ENCODE peak calls at places on chromosome 2, in five cellular contexts. B is left lung, V is PC-3, I is thyroid gland, F is Peyer's patch. P is an unnamed sample.

GRCh38 chr2:135225781-135226180 is 173.7 kb downstream of the RAB3GAP1 start:
- DNase-seq in B (no peak), V (no peak), I (no peak), F (no peak), P (no peak)

GRCh38 chr2:118973542-118973951 is 31.6 kb downstream of the MARCO start:
- DNase-seq in B (no peak), V (peak; percentile 22), I (no peak), F (no peak), P (no peak)

GRCh38 chr2:95158891-95159619 is 593 bp downstream of the ZNF514 start:
- DNase-seq in B (peak; percentile 85), V (peak; percentile 13), I (peak; percentile 48), F (peak; percentile 67), P (peak; percentile 55)

GRCh38 chr2:69017080-69017479 is 4.1 kb downstream of the ANTXR1 start:
- DNase-seq in B (no peak), V (peak; percentile 23), I (no peak), F (no peak), P (no peak)

GRCh38 chr2:231297108-231297908 is 98.2 kb upstream of the B3GNT7 start:
- DNase-seq in B (peak; percentile 83), V (peak; percentile 68), I (peak; percentile 41), F (peak; percentile 80), P (peak; percentile 62)

GRCh38 chr2:170307988-170308387 is 130.0 kb downstream of the MYO3B start:
- DNase-seq in B (no peak), V (no peak), I (no peak), F (no peak), P (no peak)

GRCh38 chr2:176832086-176832485 is 380.5 kb upstream of the HNRNPA3 start:
- DNase-seq in B (no peak), V (no peak), I (no peak), F (no peak), P (no peak)

GRCh38 chr2:12501469-12502147 is 215.1 kb upstream of the TRIB2 start:
- DNase-seq in B (no peak), V (peak; percentile 27), I (peak; percentile 23), F (peak; percentile 82), P (no peak)

GRCh38 chr2:181074457-181074856 is 94.1 kb downstream of the UBE2E3 start:
- DNase-seq in B (no peak), V (no peak), I (no peak), F (no peak), P (no peak)

GRCh38 chr2:219171231-219171651 is 1.4 kb upstream of the SLC23A3 start:
- DNase-seq in B (no peak), V (peak; percentile 75), I (peak; percentile 43), F (peak; percentile 69), P (peak; percentile 47)

GRCh38 chr2:178152033-178152432 is 39.8 kb downstream of the RBM45 start:
- DNase-seq in B (no peak), V (no peak), I (no peak), F (no peak), P (no peak)

GRCh38 chr2:112958428-112959108 is 19.2 kb upstream of the IL36G start:
- DNase-seq in B (no peak), V (peak; percentile 69), I (peak; percentile 33), F (peak; percentile 58), P (peak; percentile 28)

GRCh38 chr2:96260404-96261260 is 5.2 kb downstream of the TMEM127 start:
- DNase-seq in B (peak; percentile 82), V (peak; percentile 91), I (peak; percentile 68), F (peak; percentile 86), P (peak; percentile 91)

GRCh38 chr2:223306371-223306770 is 254.4 kb downstream of the KCNE4 start:
- DNase-seq in B (no peak), V (peak; percentile 25), I (no peak), F (no peak), P (peak; percentile 42)

GRCh38 chr2:222761888-222762287 is 90.4 kb downstream of the MOGAT1 start:
- DNase-seq in B (no peak), V (no peak), I (no peak), F (no peak), P (no peak)

GRCh38 chr2:35929551-35929950 is 426.0 kb upstream of the CRIM1 start:
- DNase-seq in B (no peak), V (no peak), I (no peak), F (no peak), P (no peak)

GRCh38 chr2:233035426-233036161 is 3.1 kb downstream of the NEU2 start:
- DNase-seq in B (no peak), V (no peak), I (no peak), F (no peak), P (no peak)

GRCh38 chr2:164717000-164717597 is 95.8 kb upstream of the GRB14 start:
- DNase-seq in B (no peak), V (peak; percentile 56), I (no peak), F (no peak), P (no peak)

GRCh38 chr2:71939588-71940535 is 207.8 kb downstream of the CYP26B1 start:
- DNase-seq in B (no peak), V (no peak), I (no peak), F (no peak), P (peak; percentile 3)

GRCh38 chr2:207239222-207239674 is 73.5 kb upstream of the KLF7 start:
- DNase-seq in B (no peak), V (peak; percentile 84), I (peak; percentile 12), F (peak; percentile 57), P (no peak)

GRCh38 chr2:112737544-112738232 is 16.9 kb downstream of the NT5DC4 start:
- DNase-seq in B (no peak), V (peak; percentile 45), I (no peak), F (no peak), P (no peak)

GRCh38 chr2:161412346-161412745 is 3.8 kb upstream of the TBR1 start:
- DNase-seq in B (no peak), V (no peak), I (no peak), F (no peak), P (no peak)

GRCh38 chr2:24050041-24050655 is 607 bp downstream of the FKBP1B start:
- DNase-seq in B (peak; percentile 87), V (no peak), I (peak; percentile 24), F (peak; percentile 50), P (no peak)
- H3K4me3 ChIP-seq in B (peak overlapping the region; percentile 71), V (peak overlapping the region; percentile 64), I (peak overlapping the region; percentile 79), F (peak overlapping the region; percentile 63), P (no peak overlapping the region)

GRCh38 chr2:168208652-168209051 is 38.7 kb downstream of the STK39 start:
- DNase-seq in B (no peak), V (peak; percentile 25), I (no peak), F (no peak), P (no peak)
- H3K9me3 ChIP-seq in B (no peaks in the 10 kb centered on the region), V (no peaks in the 10 kb centered on the region), I (no peaks in the 10 kb centered on the region), F (no peaks in the 10 kb centered on the region), P (no peaks in the 10 kb centered on the region)

DNA sequence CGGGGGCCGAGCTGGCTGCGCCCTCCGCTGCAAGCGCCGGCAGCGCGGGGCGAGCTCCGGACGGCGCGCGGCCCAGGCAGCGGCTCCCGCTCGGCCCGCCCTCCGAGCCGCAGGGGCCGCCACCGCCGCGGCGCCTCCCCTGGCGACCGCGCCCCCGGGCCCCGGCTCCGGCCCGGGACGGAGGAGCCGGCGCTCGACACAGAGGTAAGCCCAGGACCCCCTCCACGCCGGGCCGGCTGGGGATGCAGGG is 151 bp downstream of the SPATS2L start:
- DNase-seq in B (no peak), V (no peak), I (no peak), F (no peak), P (no peak)
- H3K4me3 ChIP-seq in B (peak overlapping the region; percentile 83), V (peak overlapping the region; percentile 85), I (peak overlapping the region; percentile 92), F (peak overlapping the region; percentile 73), P (peak overlapping the region; percentile 64)

GRCh38 chr2:1738163-1738562 is 6.2 kb downstream of the PXDN start:
- DNase-seq in B (no peak), V (no peak), I (no peak), F (no peak), P (no peak)

GRCh38 chr2:1739322-1739957 is 4.9 kb downstream of the PXDN start:
- DNase-seq in B (no peak), V (no peak), I (no peak), F (no peak), P (no peak)

GRCh38 chr2:1736997-1737480 is 7.3 kb downstream of the PXDN start:
- DNase-seq in B (peak; percentile 50), V (peak; percentile 92), I (no peak), F (no peak), P (peak; percentile 9)

GRCh38 chr2:1738646-1739302 is 5.5 kb downstream of the PXDN start:
- DNase-seq in B (no peak), V (no peak), I (no peak), F (no peak), P (no peak)

GRCh38 chr2:1736045-1736444 is 8.3 kb downstream of the PXDN start:
- DNase-seq in B (no peak), V (no peak), I (no peak), F (no peak), P (no peak)
- H3K9me3 ChIP-seq in B (peaks cover 7% of the 10 kb centered on the region), V (no peaks in the 10 kb centered on the region), I (no peaks in the 10 kb centered on the region), F (no peaks in the 10 kb centered on the region), P (peaks cover 15% of the 10 kb centered on the region)

DNA sequence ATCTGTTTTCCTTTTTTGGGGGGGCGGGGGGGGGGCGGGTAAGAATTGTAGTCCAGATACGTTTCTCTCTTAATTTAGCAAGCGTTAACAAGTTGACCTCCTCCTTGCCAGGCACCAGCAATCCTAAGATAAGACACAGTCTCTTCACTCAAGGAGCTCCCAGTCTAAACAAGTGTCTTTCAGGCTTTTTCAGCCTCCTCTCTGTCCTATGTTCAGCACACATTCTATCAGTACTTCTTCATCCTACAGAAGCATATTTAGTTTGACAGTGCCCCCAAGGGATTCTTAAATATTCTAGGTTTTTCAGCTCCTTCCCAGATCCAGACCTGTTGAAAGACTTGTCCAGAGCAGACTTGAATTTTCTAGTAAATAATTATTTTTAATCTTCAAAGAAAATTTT is 2.7 kb downstream of the PPP1CB start:
- DNase-seq in B (no peak), V (peak; percentile 27), I (no peak), F (no peak), P (no peak)
- H3K4me3 ChIP-seq in B (no peak overlapping the region), V (peak overlapping the region; percentile 88), I (no peak overlapping the region), F (no peak overlapping the region), P (no peak overlapping the region)

GRCh38 chr2:120155308-120155707 is 67.9 kb downstream of the TMEM185B start:
- DNase-seq in B (no peak), V (no peak), I (no peak), F (no peak), P (no peak)
- H3K9me3 ChIP-seq in B (peaks cover 35% of the 10 kb centered on the region), V (no peaks in the 10 kb centered on the region), I (no peaks in the 10 kb centered on the region), F (no peaks in the 10 kb centered on the region), P (no peaks in the 10 kb centered on the region)

DNA sequence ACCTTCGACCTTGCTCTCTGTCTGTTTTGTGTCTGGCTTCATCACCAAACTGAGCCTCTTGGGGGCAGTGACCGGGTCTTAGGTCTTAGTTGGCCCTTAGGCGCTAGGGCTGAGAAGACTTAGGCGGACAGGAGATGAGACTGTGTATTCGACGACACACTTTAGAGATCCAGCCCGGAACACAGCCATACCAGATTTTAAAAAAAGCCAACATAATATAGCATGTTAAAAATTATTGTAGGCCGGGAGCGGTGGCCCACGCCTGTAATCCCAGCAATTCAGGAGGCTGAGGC is 9.5 kb upstream of the PROC start:
- DNase-seq in B (no peak), V (no peak), I (no peak), F (no peak), P (no peak)
- H3K4me3 ChIP-seq in B (no peak overlapping the region), V (peak overlapping the region; percentile 65), I (peak overlapping the region; percentile 39), F (no peak overlapping the region), P (peak overlapping the region; percentile 51)

DNA sequence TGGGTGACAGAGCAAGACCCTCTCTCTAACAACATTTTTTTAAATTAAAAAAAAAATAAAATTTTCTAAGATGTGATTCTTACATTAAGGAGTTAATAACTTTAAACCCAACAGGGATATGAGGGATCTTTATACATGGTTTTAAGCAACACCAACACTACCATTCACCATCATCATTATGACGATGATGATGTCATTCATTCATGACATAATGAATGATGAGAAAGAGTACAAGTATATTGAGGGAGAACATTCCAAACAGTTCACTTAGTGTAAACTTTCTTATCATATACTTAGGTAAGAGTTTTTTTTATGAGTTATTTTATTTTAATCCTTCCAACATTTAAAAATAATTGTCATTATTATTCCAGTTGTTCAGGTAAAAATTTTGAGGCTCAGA is 863.3 kb downstream of the DPP10 start:
- DNase-seq in B (no peak), V (no peak), I (no peak), F (no peak), P (no peak)
- H3K9me3 ChIP-seq in B (no peaks in the 10 kb centered on the region), V (peaks cover 19% of the 10 kb centered on the region), I (no peaks in the 10 kb centered on the region), F (no peaks in the 10 kb centered on the region), P (no peaks in the 10 kb centered on the region)